ENCODE peak calls at places on chromosomes 13 and 19, in seven cellular contexts. Z is GM12865, T is OCI-LY7, J is nephron progenitor cell, N is choroid plexus epithelial cell, E is uterus, A is PC-3. F is an unnamed sample.

GRCh38 chr13:71621152-71622124 is 245.6 kb downstream of the DACH1 start:
- DNase-seq in Z (no peak), T (no peak), J (no peak), N (no peak), E (no peak), A (no peak), F (no peak)

GRCh38 chr13:98368019-98368418 is 190.9 kb upstream of the RNF113B start:
- DNase-seq in Z (peak), T (no peak), J (no peak), N (peak), E (no peak), A (no peak), F (no peak)

GRCh38 chr13:19604306-19604705 is 29.2 kb upstream of the MPHOSPH8 start:
- DNase-seq in Z (no peak), T (no peak), J (no peak), N (no peak), E (no peak), A (peak), F (no peak)

GRCh38 chr19:32448026-32448425 is 42.5 kb downstream of the DPY19L3 start:
- DNase-seq in Z (no peak), T (no peak), J (no peak), N (no peak), E (no peak), A (no peak), F (no peak)

GRCh38 chr19:40147693-40148347 is 43.4 kb upstream of the MAP3K10 start:
- DNase-seq in Z (peak), T (no peak), J (no peak), N (peak), E (no peak), A (peak), F (peak)

GRCh38 chr13:95254341-95254740 is 46.9 kb downstream of the ABCC4 start:
- DNase-seq in Z (no peak), T (no peak), J (no peak), N (peak), E (no peak), A (peak), F (no peak)

GRCh38 chr13:99269627-99270252 is 11.6 kb upstream of the GPR18 start:
- DNase-seq in Z (peak), T (peak), J (no peak), N (peak), E (no peak), A (peak), F (peak)

GRCh38 chr19:41356984-41357739 is 3.4 kb upstream of the TGFB1 start:
- DNase-seq in Z (no peak), T (no peak), J (no peak), N (no peak), E (no peak), A (no peak), F (no peak)

GRCh38 chr13:108194435-108194936 is 20.9 kb downstream of the LIG4 start:
- DNase-seq in Z (no peak), T (no peak), J (no peak), N (no peak), E (no peak), A (no peak), F (no peak)

GRCh38 chr13:20939662-20940061 is 37.1 kb upstream of the XPO4 start:
- DNase-seq in Z (no peak), T (no peak), J (no peak), N (no peak), E (no peak), A (no peak), F (no peak)

GRCh38 chr13:106464076-106464475 is 71.4 kb downstream of the EFNB2 start:
- DNase-seq in Z (no peak), T (no peak), J (no peak), N (peak), E (no peak), A (no peak), F (peak)

GRCh38 chr19:31304877-31305312 is 44.3 kb downstream of the TSHZ3 start:
- DNase-seq in Z (no peak), T (no peak), J (no peak), N (peak), E (no peak), A (no peak), F (peak)

DNA sequence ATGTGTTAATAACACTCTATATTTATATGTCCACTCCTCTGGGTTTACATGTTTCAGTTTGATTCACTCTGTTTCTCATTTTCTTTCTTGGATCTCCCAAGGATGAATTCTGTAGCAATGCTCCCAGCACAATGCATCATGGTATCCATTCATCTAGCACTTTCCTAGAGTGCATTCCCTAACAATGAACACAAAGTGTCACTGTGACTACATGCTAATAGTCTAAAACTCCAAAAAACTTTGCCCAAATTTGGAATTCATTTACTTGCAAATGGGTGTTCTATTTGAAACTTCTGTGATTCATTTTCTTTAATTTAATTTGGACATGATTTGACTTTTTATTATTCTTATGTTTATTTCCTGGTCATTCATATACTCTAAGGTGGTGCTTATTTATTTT is 286.3 kb downstream of the POU4F1 start:
- DNase-seq in Z (peak), T (no peak), J (no peak), N (no peak), E (no peak), A (peak), F (peak)
- TF ChIP-seq CTCF in Z (peak), T (no peak), J (peak), N (no peak), E (no peak), A (peak), F (no peak)

GRCh38 chr13:59846845-59847620 is 316.7 kb downstream of the DIAPH3 start:
- DNase-seq in Z (no peak), T (no peak), J (no peak), N (peak), E (no peak), A (no peak), F (no peak)
- TF ChIP-seq CTCF in Z (no peak), T (no peak), J (no peak), N (peak), E (no peak), A (no peak), F (no peak)

GRCh38 chr13:41499452-41499851 is 42.1 kb downstream of the RGCC start:
- DNase-seq in Z (no peak), T (no peak), J (no peak), N (no peak), E (no peak), A (no peak), F (no peak)
- TF ChIP-seq CTCF in Z (no peak), T (no peak), J (no peak), N (no peak), E (no peak), A (no peak), F (no peak)

GRCh38 chr13:114115191-114115671 is 17.2 kb downstream of the RASA3 start:
- DNase-seq in Z (no peak), T (no peak), J (no peak), N (peak), E (peak), A (peak), F (peak)
- TF ChIP-seq CTCF in Z (no peak), T (no peak), J (no peak), N (peak), E (no peak), A (peak), F (peak)

GRCh38 chr13:26253262-26253786 is 605 bp upstream of the CDK8 start:
- DNase-seq in Z (no peak), T (no peak), J (no peak), N (no peak), E (no peak), A (no peak), F (no peak)

GRCh38 chr13:26246154-26246553 is 7.8 kb upstream of the CDK8 start:
- DNase-seq in Z (no peak), T (no peak), J (no peak), N (peak), E (no peak), A (no peak), F (no peak)

GRCh38 chr13:26249551-26249950 is 4.4 kb upstream of the CDK8 start:
- DNase-seq in Z (no peak), T (no peak), J (no peak), N (no peak), E (no peak), A (no peak), F (no peak)

GRCh38 chr13:26247011-26247410 is 6.9 kb upstream of the CDK8 start:
- DNase-seq in Z (no peak), T (no peak), J (no peak), N (no peak), E (no peak), A (no peak), F (no peak)

DNA sequence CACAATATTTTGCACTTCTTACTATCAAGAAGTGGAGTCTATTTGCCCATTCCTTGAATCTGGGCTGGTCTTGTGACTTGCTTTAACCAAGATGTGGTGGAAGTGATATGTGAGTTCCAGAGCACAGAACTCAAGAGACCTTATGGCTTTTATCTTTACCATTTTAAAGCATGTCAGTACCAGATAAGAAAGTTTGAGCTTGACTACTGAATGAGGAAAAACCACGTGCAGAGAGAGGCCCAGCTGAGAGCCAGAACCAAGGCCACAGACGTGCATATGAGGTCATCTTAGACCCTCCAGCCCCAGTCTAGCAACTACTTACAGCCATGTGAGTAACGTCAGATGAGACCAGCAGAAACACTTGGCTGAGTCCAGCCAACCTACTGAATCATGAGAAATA is 6.3 kb upstream of the CDK8 start:
- DNase-seq in Z (no peak), T (no peak), J (no peak), N (no peak), E (no peak), A (no peak), F (no peak)
- TF ChIP-seq CTCF in Z (no peak), T (no peak), J (no peak), N (no peak), E (no peak), A (no peak), F (no peak)

GRCh38 chr19:38441660-38442348 is 8.3 kb downstream of the RYR1 start:
- DNase-seq in Z (peak), T (peak), J (peak), N (no peak), E (no peak), A (no peak), F (peak)
- TF ChIP-seq CTCF in Z (peak), T (peak), J (no peak), N (peak), E (no peak), A (peak), F (peak)

GRCh38 chr19:44587863-44588752 is 25.3 kb upstream of the IGSF23 start:
- DNase-seq in Z (peak), T (no peak), J (no peak), N (peak), E (no peak), A (peak), F (peak)
- TF ChIP-seq CTCF in Z (no peak), T (peak), J (no peak), N (peak), E (no peak), A (peak), F (no peak)

GRCh38 chr13:36076211-36076610 is 55.0 kb downstream of the DCLK1 start:
- DNase-seq in Z (no peak), T (no peak), J (no peak), N (no peak), E (no peak), A (no peak), F (no peak)
- TF ChIP-seq CTCF in Z (no peak), T (no peak), J (no peak), N (no peak), E (no peak), A (no peak), F (no peak)

DNA sequence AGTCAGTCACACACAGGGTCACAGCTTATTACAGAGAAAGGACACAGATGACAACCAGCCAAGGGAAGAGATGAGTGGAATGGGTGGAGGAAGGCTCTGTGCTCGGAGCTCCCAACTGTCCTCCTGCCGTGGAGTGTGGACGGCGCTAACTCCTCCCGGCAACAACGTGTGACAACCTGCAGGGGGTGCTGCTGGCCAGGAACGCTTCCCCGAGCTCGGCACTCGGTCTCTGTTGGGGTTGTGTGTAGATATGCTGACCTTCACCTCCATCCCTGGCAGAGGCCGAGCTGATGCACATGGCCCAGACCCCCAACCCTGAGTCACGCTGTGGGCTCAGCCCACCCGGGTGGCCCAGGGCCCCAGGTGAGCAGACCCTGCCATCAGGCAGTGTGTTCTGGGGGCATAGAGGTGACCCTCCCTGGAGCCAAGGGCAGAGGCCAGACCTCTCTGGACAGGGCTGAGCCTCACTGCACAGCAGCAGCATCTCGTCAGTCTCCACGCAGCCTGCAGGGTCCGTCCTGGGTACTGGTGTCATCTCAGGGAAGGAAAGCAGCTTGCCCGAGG is 14.1 kb downstream of the ZNF444 start:
- DNase-seq in Z (no peak), T (no peak), J (peak), N (peak), E (no peak), A (no peak), F (peak)
- TF ChIP-seq CTCF in Z (peak), T (peak), J (no peak), N (peak), E (no peak), A (peak), F (peak)

DNA sequence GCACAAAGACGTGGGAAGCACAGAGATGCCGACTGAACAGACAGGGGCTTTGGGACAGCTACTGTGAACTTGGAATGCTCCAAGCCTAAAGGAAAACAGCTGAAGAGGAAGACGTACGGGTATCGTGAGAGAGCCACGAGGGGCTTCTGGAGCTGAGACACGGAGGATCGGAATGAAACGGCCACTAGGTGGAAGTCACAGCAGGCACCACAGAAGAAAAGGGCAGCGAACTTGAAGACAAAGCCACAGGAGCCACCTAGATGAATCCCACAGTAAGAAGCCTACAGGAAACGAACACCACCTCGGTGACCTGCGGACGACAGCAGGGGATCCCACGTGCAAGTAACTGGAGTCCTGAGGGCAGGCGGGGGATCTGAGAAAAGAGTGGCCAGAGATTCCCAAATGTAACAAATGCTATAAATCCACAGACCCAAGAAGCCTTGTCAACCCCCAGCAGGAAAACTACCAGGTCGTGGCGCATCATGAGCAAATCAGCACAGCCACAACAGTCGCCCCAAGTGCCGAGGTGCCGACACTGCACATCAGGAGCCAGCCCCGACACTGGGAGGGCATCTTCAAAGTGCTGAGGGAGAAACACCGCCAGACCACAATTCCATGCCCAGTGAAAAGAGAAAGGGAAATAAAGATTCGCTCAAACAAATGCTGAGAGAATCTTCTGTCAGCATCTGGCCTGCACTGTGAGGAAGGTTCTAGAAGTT is 39.3 kb upstream of the ISYNA1 start:
- DNase-seq in Z (no peak), T (no peak), J (no peak), N (peak), E (no peak), A (no peak), F (peak)
- TF ChIP-seq CTCF in Z (no peak), T (peak), J (no peak), N (peak), E (no peak), A (peak), F (peak)

F was measured in NB4.